ENCODE peak calls at places on chromosomes 7 and 10, in four cellular contexts. One of them, this sample, is unnamed.

GRCh38 chr7:74464931-74465906 is 11.5 kb downstream of the GTF2IRD1 start:
- DNase-seq in Caco-2: peak
- DNase-seq in astrocyte of the spinal cord: no peak
- DNase-seq in kidney: no peak
- DNase-seq in this sample: no peak

GRCh38 chr7:94763268-94763667 is 107.3 kb upstream of the SGCE start:
- DNase-seq in Caco-2: no peak
- DNase-seq in astrocyte of the spinal cord: no peak
- DNase-seq in kidney: no peak
- DNase-seq in this sample: peak

GRCh38 chr7:140059288-140060242 is 3.2 kb downstream of the PARP12 start:
- DNase-seq in kidney: no peak
- DNase-seq in astrocyte of the spinal cord: peak
- DNase-seq in Caco-2: no peak
- DNase-seq in this sample: peak

GRCh38 chr7:155222046-155222445 is 75.6 kb upstream of the INSIG1 start:
- DNase-seq in astrocyte of the spinal cord: no peak
- DNase-seq in Caco-2: no peak
- DNase-seq in kidney: no peak
- DNase-seq in this sample: no peak

GRCh38 chr10:30387646-30388243 is 38.7 kb upstream of the MTPAP start:
- DNase-seq in astrocyte of the spinal cord: peak
- DNase-seq in kidney: no peak
- DNase-seq in Caco-2: no peak
- DNase-seq in this sample: peak

GRCh38 chr7:124765401-124766352 is at the start of gene GPR37:
- DNase-seq in Caco-2: peak
- DNase-seq in astrocyte of the spinal cord: peak
- DNase-seq in kidney: peak
- DNase-seq in this sample: peak

GRCh38 chr7:37942934-37943610 is 22.6 kb downstream of the EPDR1 start:
- DNase-seq in Caco-2: peak
- DNase-seq in kidney: peak
- DNase-seq in astrocyte of the spinal cord: peak
- DNase-seq in this sample: peak

GRCh38 chr10:517872-518475 is 171.5 kb downstream of the DIP2C start:
- DNase-seq in astrocyte of the spinal cord: no peak
- DNase-seq in Caco-2: no peak
- DNase-seq in kidney: peak
- DNase-seq in this sample: no peak

GRCh38 chr7:92916751-92917369 is 80.5 kb upstream of the CDK6 start:
- DNase-seq in astrocyte of the spinal cord: peak
- DNase-seq in kidney: no peak
- DNase-seq in Caco-2: peak
- DNase-seq in this sample: peak

GRCh38 chr7:117588352-117588794 is 108.5 kb downstream of the CFTR start:
- DNase-seq in astrocyte of the spinal cord: peak
- DNase-seq in Caco-2: peak
- DNase-seq in kidney: no peak
- DNase-seq in this sample: peak

GRCh38 chr10:116403740-116404250 is 23.9 kb upstream of the PNLIPRP3 start:
- DNase-seq in kidney: no peak
- DNase-seq in Caco-2: no peak
- DNase-seq in astrocyte of the spinal cord: no peak
- DNase-seq in this sample: no peak

GRCh38 chr10:122657255-122657654 is 42.4 kb downstream of the C10orf120 start:
- DNase-seq in astrocyte of the spinal cord: no peak
- DNase-seq in kidney: no peak
- DNase-seq in Caco-2: no peak
- DNase-seq in this sample: no peak

GRCh38 chr7:69652947-69653701 is 54.8 kb downstream of the AUTS2 start:
- DNase-seq in astrocyte of the spinal cord: no peak
- DNase-seq in Caco-2: no peak
- DNase-seq in kidney: no peak
- DNase-seq in this sample: no peak

GRCh38 chr7:152602962-152603361 is 73.0 kb downstream of the XRCC2 start:
- DNase-seq in Caco-2: no peak
- DNase-seq in astrocyte of the spinal cord: no peak
- DNase-seq in kidney: no peak
- DNase-seq in this sample: no peak

GRCh38 chr10:78502208-78502943 is 468.7 kb downstream of the RPS24 start:
- DNase-seq in kidney: no peak
- DNase-seq in astrocyte of the spinal cord: peak
- DNase-seq in Caco-2: no peak
- DNase-seq in this sample: peak

GRCh38 chr10:128971324-128971723 is 495.7 kb upstream of the MGMT start:
- DNase-seq in astrocyte of the spinal cord: no peak
- DNase-seq in kidney: no peak
- DNase-seq in Caco-2: no peak
- DNase-seq in this sample: no peak

GRCh38 chr10:1216576-1217236 is 160.5 kb downstream of the WDR37 start:
- DNase-seq in astrocyte of the spinal cord: no peak
- DNase-seq in Caco-2: no peak
- DNase-seq in kidney: no peak
- DNase-seq in this sample: no peak

GRCh38 chr10:11162828-11163599 is 145.3 kb downstream of the CELF2 start:
- DNase-seq in Caco-2: no peak
- DNase-seq in astrocyte of the spinal cord: no peak
- DNase-seq in kidney: no peak
- DNase-seq in this sample: no peak

GRCh38 chr10:1434202-1434601 is 303.1 kb downstream of the ADARB2 start:
- DNase-seq in Caco-2: no peak
- DNase-seq in kidney: no peak
- DNase-seq in astrocyte of the spinal cord: no peak
- DNase-seq in this sample: no peak

GRCh38 chr10:101380353-101381017 is 26.5 kb downstream of the BTRC start:
- DNase-seq in kidney: no peak
- DNase-seq in astrocyte of the spinal cord: no peak
- DNase-seq in Caco-2: no peak
- DNase-seq in this sample: no peak

GRCh38 chr7:81285142-81285871 is 366.5 kb upstream of the SEMA3C start:
- DNase-seq in Caco-2: no peak
- DNase-seq in astrocyte of the spinal cord: peak
- DNase-seq in kidney: no peak
- DNase-seq in this sample: peak

GRCh38 chr10:6581750-6582697 is 1.9 kb upstream of the PRKCQ start:
- DNase-seq in astrocyte of the spinal cord: no peak
- DNase-seq in Caco-2: no peak
- DNase-seq in kidney: no peak
- DNase-seq in this sample: no peak

GRCh38 chr10:6579193-6579903 is 728 bp downstream of the PRKCQ start:
- DNase-seq in Caco-2: no peak
- DNase-seq in kidney: no peak
- DNase-seq in astrocyte of the spinal cord: peak
- DNase-seq in this sample: no peak

GRCh38 chr10:6578221-6579192 is 1.6 kb downstream of the PRKCQ start:
- DNase-seq in Caco-2: no peak
- DNase-seq in astrocyte of the spinal cord: no peak
- DNase-seq in kidney: no peak
- DNase-seq in this sample: no peak

GRCh38 chr10:6579904-6580278 is at the start of gene PRKCQ:
- DNase-seq in kidney: no peak
- DNase-seq in Caco-2: no peak
- DNase-seq in astrocyte of the spinal cord: peak
- DNase-seq in this sample: no peak

DNA sequence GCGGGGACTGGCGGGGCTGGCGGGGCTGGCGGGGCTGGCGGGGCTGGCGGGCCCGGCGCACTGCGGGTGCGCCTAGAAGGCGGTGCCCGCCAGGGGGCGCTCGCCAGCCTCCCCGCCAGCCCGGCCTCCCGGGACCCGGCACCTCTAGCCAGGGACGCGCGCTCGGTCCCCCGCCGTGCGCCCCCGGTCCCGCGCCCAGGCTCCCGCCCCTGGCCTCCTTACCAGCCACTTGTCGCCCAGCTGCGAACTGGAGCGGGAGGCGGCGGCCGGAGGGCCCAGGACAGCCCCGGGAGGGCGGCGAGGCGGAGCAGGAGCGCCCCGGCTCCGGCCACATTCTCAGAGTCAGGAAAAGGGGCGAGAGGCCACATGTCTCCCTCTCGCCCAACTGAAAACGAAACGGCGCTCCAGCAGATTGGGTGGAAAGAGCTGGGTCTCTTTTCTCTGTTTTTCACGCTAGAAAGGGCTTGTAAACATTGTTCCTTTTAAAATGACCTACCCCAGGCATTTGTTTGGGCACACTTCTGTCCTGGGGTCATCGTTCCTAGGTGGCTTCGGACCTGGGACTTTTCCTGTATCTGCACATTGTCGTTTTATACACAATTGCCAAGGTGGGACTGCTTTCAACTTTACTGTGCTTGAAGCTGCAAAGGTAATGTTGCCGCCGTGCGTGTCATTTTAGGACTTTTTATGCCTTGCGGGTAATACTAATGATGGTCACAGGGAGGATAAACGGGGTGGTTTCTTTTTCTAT is 378 bp upstream of the PRKCQ start:
- DNase-seq in astrocyte of the spinal cord: peak
- DNase-seq in Caco-2: peak
- DNase-seq in kidney: peak
- DNase-seq in this sample: peak
- TF ChIP-seq CTCF in astrocyte of the spinal cord: peak
- TF ChIP-seq CTCF in Caco-2: peak
- TF ChIP-seq CTCF in kidney: peak
- TF ChIP-seq CTCF in this sample: peak

GRCh38 chr10:93072225-93072712 is 1.4 kb upstream of the CYP26A1 start:
- DNase-seq in kidney: no peak
- DNase-seq in astrocyte of the spinal cord: no peak
- DNase-seq in Caco-2: peak
- DNase-seq in this sample: no peak

GRCh38 chr10:93074137-93074596 is 474 bp downstream of the CYP26A1 start:
- DNase-seq in Caco-2: peak
- DNase-seq in kidney: no peak
- DNase-seq in astrocyte of the spinal cord: no peak
- DNase-seq in this sample: no peak

GRCh38 chr10:93071674-93072224 is 1.9 kb upstream of the CYP26A1 start:
- DNase-seq in Caco-2: peak
- DNase-seq in astrocyte of the spinal cord: no peak
- DNase-seq in kidney: peak
- DNase-seq in this sample: no peak

GRCh38 chr10:93073539-93074136 is at the start of gene CYP26A1:
- DNase-seq in astrocyte of the spinal cord: no peak
- DNase-seq in kidney: no peak
- DNase-seq in Caco-2: peak
- DNase-seq in this sample: no peak

GRCh38 chr10:93072713-93073538 is 767 bp upstream of the CYP26A1 start:
- DNase-seq in Caco-2: no peak
- DNase-seq in kidney: no peak
- DNase-seq in astrocyte of the spinal cord: no peak
- DNase-seq in this sample: no peak
- H3K4me3 ChIP-seq in Caco-2: peak
- H3K4me3 ChIP-seq in kidney: no peak
- H3K4me3 ChIP-seq in astrocyte of the spinal cord: no peak
- H3K4me3 ChIP-seq in this sample: no peak

GRCh38 chr7:112079671-112080070 is 126.5 kb downstream of the DOCK4 start:
- DNase-seq in astrocyte of the spinal cord: no peak
- DNase-seq in Caco-2: no peak
- DNase-seq in kidney: no peak
- DNase-seq in this sample: peak
- TF ChIP-seq CTCF in astrocyte of the spinal cord: no peak
- TF ChIP-seq CTCF in Caco-2: no peak
- TF ChIP-seq CTCF in kidney: no peak
- TF ChIP-seq CTCF in this sample: peak

DNA sequence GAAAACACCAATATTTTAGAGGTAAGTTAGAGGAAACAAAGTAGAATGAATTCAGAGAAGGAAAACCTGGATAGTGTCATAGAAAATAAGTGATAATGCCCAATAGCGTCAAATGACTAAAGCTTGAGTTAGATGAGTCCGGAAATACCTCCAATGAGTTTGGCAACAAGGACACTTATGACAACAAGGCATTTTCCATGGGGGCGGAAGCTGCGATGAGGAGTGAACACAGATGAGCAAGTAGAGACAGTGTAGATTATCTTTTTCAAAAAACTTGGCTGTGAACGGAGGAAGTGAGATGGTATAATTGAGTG is 383 bp upstream of the R3HCC1L start:
- DNase-seq in Caco-2: no peak
- DNase-seq in kidney: no peak
- DNase-seq in astrocyte of the spinal cord: no peak
- DNase-seq in this sample: no peak
- H3K4me3 ChIP-seq in Caco-2: peak
- H3K4me3 ChIP-seq in kidney: peak
- H3K4me3 ChIP-seq in astrocyte of the spinal cord: peak
- H3K4me3 ChIP-seq in this sample: peak

GRCh38 chr10:92573798-92574544 is at the start of gene IDE:
- DNase-seq in astrocyte of the spinal cord: peak
- DNase-seq in kidney: peak
- DNase-seq in Caco-2: peak
- DNase-seq in this sample: peak

GRCh38 chr10:92574545-92575377 is 868 bp upstream of the IDE start:
- DNase-seq in astrocyte of the spinal cord: no peak
- DNase-seq in Caco-2: peak
- DNase-seq in kidney: no peak
- DNase-seq in this sample: peak

GRCh38 chr10:92572362-92573090 is 1.4 kb downstream of the IDE start:
- DNase-seq in Caco-2: no peak
- DNase-seq in astrocyte of the spinal cord: no peak
- DNase-seq in kidney: no peak
- DNase-seq in this sample: peak

GRCh38 chr10:92571649-92572048 is 2.2 kb downstream of the IDE start:
- DNase-seq in kidney: no peak
- DNase-seq in astrocyte of the spinal cord: no peak
- DNase-seq in Caco-2: peak
- DNase-seq in this sample: peak

GRCh38 chr10:92573091-92573797 is 649 bp downstream of the IDE start:
- DNase-seq in Caco-2: peak
- DNase-seq in kidney: peak
- DNase-seq in astrocyte of the spinal cord: peak
- DNase-seq in this sample: peak
- TF ChIP-seq CTCF in Caco-2: no peak
- TF ChIP-seq CTCF in kidney: no peak
- TF ChIP-seq CTCF in astrocyte of the spinal cord: peak
- TF ChIP-seq CTCF in this sample: peak

GRCh38 chr7:27101906-27102577 is 441 bp downstream of the HOXA2 start:
- DNase-seq in kidney: peak
- DNase-seq in astrocyte of the spinal cord: no peak
- DNase-seq in Caco-2: no peak
- DNase-seq in this sample: no peak
- H3K4me3 ChIP-seq in kidney: peak
- H3K4me3 ChIP-seq in astrocyte of the spinal cord: peak
- H3K4me3 ChIP-seq in Caco-2: no peak
- H3K4me3 ChIP-seq in this sample: peak